ENCODE peak calls at places on chromosome 10, in eight cellular contexts. X, Y, Q, V, S, N, D and R are unnamed samples.

GRCh38 chr10:132706701-132707100 is 79.2 kb downstream of the NKX6-2 start:
- DNase-seq in X (no peak), Y (no peak), Q (no peak), V (no peak), S (no peak), N (peak), D (no peak), R (no peak)

GRCh38 chr10:124565565-124566221 is 104.1 kb downstream of the LHPP start:
- DNase-seq in X (peak), Y (no peak), Q (no peak), V (peak), S (no peak), N (no peak), D (no peak), R (no peak)

GRCh38 chr10:80477813-80478212 is 23.7 kb downstream of the TSPAN14 start:
- DNase-seq in X (no peak), Y (no peak), Q (peak), V (no peak), S (no peak), N (no peak), D (peak), R (no peak)

GRCh38 chr10:184911-185310 is 49.7 kb downstream of the ZMYND11 start:
- DNase-seq in X (no peak), Y (no peak), Q (peak), V (no peak), S (no peak), N (no peak), D (no peak), R (no peak)

GRCh38 chr10:117699436-117700075 is 157.0 kb downstream of the EMX2 start:
- DNase-seq in X (no peak), Y (no peak), Q (no peak), V (no peak), S (no peak), N (no peak), D (no peak), R (no peak)

GRCh38 chr10:23927926-23928325 is 281.0 kb upstream of the KIAA1217 start:
- DNase-seq in X (no peak), Y (no peak), Q (no peak), V (no peak), S (no peak), N (no peak), D (no peak), R (no peak)

GRCh38 chr10:23656735-23657134 is 217.9 kb downstream of the OTUD1 start:
- DNase-seq in X (peak), Y (no peak), Q (no peak), V (peak), S (no peak), N (no peak), D (no peak), R (no peak)

GRCh38 chr10:130018253-130018652 is 54.2 kb upstream of the EBF3 start:
- DNase-seq in X (no peak), Y (no peak), Q (peak), V (no peak), S (no peak), N (no peak), D (peak), R (no peak)

GRCh38 chr10:79246209-79246581 is 101.1 kb upstream of the PPIF start:
- DNase-seq in X (no peak), Y (peak), Q (no peak), V (no peak), S (peak), N (peak), D (no peak), R (no peak)

GRCh38 chr10:125521721-125522680 is 161.0 kb downstream of the TEX36 start:
- DNase-seq in X (peak), Y (no peak), Q (no peak), V (no peak), S (no peak), N (no peak), D (no peak), R (no peak)

GRCh38 chr10:70274643-70275042 is 9.2 kb downstream of the NPFFR1 start:
- DNase-seq in X (no peak), Y (no peak), Q (peak), V (no peak), S (peak), N (no peak), D (peak), R (peak)

GRCh38 chr10:68208424-68209042 is 23.4 kb downstream of the ATOH7 start:
- DNase-seq in X (peak), Y (no peak), Q (peak), V (peak), S (no peak), N (no peak), D (peak), R (peak)

GRCh38 chr10:18793951-18794350 is 134.7 kb downstream of the ARL5B start:
- DNase-seq in X (no peak), Y (no peak), Q (peak), V (peak), S (no peak), N (no peak), D (peak), R (no peak)

GRCh38 chr10:113273877-113274829 is 278.7 kb upstream of the HABP2 start:
- DNase-seq in X (no peak), Y (no peak), Q (peak), V (no peak), S (peak), N (peak), D (no peak), R (peak)

GRCh38 chr10:87659571-87660483 is at the start of gene PAPSS2:
- DNase-seq in X (peak), Y (peak), Q (peak), V (peak), S (peak), N (peak), D (peak), R (peak)

GRCh38 chr10:123212640-123213039 is 58.4 kb downstream of the BUB3 start:
- DNase-seq in X (no peak), Y (no peak), Q (no peak), V (no peak), S (no peak), N (no peak), D (no peak), R (no peak)

GRCh38 chr10:61896854-61897661 is 4.4 kb upstream of the ARID5B start:
- DNase-seq in X (peak), Y (no peak), Q (peak), V (peak), S (peak), N (peak), D (peak), R (no peak)

GRCh38 chr10:3413937-3414710 is 241.5 kb upstream of the PITRM1 start:
- DNase-seq in X (no peak), Y (no peak), Q (no peak), V (no peak), S (no peak), N (no peak), D (no peak), R (no peak)

GRCh38 chr10:123394382-123394781 is 240.2 kb downstream of the BUB3 start:
- DNase-seq in X (no peak), Y (no peak), Q (no peak), V (no peak), S (no peak), N (no peak), D (no peak), R (no peak)

GRCh38 chr10:132202070-132202970 is 15.6 kb downstream of the DPYSL4 start:
- DNase-seq in X (no peak), Y (no peak), Q (no peak), V (no peak), S (no peak), N (no peak), D (no peak), R (no peak)

GRCh38 chr10:31644931-31645633 is 283.5 kb downstream of the ARHGAP12 start:
- DNase-seq in X (no peak), Y (no peak), Q (peak), V (no peak), S (no peak), N (no peak), D (no peak), R (no peak)

GRCh38 chr10:87776328-87776727 is 41.7 kb downstream of the ATAD1 start:
- DNase-seq in X (no peak), Y (no peak), Q (no peak), V (no peak), S (no peak), N (no peak), D (no peak), R (no peak)

GRCh38 chr10:132368881-132369635 is 27.9 kb upstream of the PWWP2B start:
- DNase-seq in X (no peak), Y (no peak), Q (peak), V (no peak), S (no peak), N (no peak), D (peak), R (no peak)

GRCh38 chr10:15370741-15371701 is at the start of gene FAM171A1:
- DNase-seq in X (peak), Y (no peak), Q (peak), V (peak), S (peak), N (peak), D (no peak), R (no peak)

GRCh38 chr10:117374506-117375359 is 507 bp downstream of the PDZD8 start:
- DNase-seq in X (peak), Y (no peak), Q (peak), V (peak), S (peak), N (peak), D (no peak), R (no peak)

GRCh38 chr10:114526112-114526496 is 121.8 kb upstream of the AFAP1L2 start:
- DNase-seq in X (no peak), Y (no peak), Q (peak), V (no peak), S (no peak), N (no peak), D (peak), R (no peak)

GRCh38 chr10:29113251-29113945 is 175.5 kb upstream of the LYZL1 start:
- DNase-seq in X (no peak), Y (no peak), Q (no peak), V (peak), S (no peak), N (no peak), D (no peak), R (no peak)

GRCh38 chr10:89926736-89927135 is 225.3 kb downstream of the KIF20B start:
- DNase-seq in X (no peak), Y (no peak), Q (peak), V (no peak), S (no peak), N (no peak), D (no peak), R (no peak)

GRCh38 chr10:124367414-124367813 is 51.3 kb downstream of the OAT start:
- DNase-seq in X (no peak), Y (no peak), Q (no peak), V (no peak), S (no peak), N (no peak), D (no peak), R (no peak)

GRCh38 chr10:59895629-59896116 is 10.7 kb downstream of the CCDC6 start:
- DNase-seq in X (no peak), Y (no peak), Q (peak), V (no peak), S (no peak), N (no peak), D (no peak), R (no peak)

GRCh38 chr10:59896186-59896585 is 10.2 kb downstream of the CCDC6 start:
- DNase-seq in X (no peak), Y (no peak), Q (no peak), V (peak), S (no peak), N (no peak), D (no peak), R (no peak)

GRCh38 chr10:59900044-59900727 is 6.2 kb downstream of the CCDC6 start:
- DNase-seq in X (no peak), Y (no peak), Q (no peak), V (no peak), S (no peak), N (no peak), D (no peak), R (no peak)

GRCh38 chr10:59901481-59901880 is 4.9 kb downstream of the CCDC6 start:
- DNase-seq in X (no peak), Y (no peak), Q (no peak), V (no peak), S (no peak), N (no peak), D (no peak), R (no peak)

DNA sequence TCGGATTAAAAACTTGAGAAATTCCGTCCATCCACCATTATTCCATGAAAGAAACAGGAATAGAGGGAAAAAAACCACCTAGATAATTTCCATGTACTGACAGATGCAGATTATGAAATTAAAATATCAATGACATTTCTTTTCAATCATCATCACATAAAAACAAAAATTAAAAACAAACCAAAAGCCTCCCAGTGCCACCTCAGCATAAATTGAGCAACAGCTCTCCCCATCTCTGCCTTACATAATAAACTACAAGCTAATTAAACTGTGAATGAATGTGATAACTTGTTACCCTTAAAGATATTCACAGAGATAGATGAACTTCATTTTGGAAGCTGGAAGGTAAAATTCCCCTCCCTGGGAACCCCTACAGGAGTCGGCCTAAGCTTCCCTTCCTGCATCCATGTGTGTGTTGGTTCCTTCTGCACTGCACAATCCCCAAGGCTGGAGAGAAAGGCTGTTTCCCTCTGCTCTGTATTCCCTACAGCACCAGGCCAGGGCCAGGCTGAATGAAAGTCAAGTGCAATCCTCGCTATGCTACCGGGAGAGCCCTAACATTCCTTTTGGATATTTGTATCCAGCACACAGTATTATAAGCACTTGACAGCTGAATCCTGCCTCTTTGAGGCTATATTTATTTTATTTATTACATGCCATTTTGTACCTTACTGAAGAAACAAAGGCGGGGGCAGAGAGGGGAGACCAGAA is 8.1 kb downstream of the CCDC6 start:
- DNase-seq in X (no peak), Y (no peak), Q (no peak), V (peak), S (no peak), N (no peak), D (no peak), R (no peak)
- TF ChIP-seq CTCF in X (no peak), Y (no peak), Q (no peak), V (no peak), S (no peak), N (no peak), D (no peak), R (no peak)

DNA sequence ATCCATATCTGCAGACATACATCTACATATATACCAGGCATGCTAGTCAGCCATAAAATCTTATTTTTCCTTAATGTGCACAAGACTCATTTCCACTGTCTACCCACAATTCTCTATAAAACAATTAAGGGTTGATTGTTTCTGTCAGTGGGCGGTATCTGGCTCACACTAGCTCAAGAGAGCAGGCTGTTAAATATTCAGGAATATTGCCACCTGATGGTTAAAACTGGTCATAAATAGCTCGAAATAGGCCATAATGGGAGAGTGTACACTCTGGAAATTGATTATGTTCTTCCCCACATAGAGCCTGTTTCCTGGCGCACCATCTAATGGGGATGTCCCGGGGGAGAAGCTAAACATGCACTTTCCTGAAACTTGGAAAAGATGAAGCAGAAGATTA is 620.6 kb upstream of the ANKRD30A start:
- DNase-seq in X (no peak), Y (no peak), Q (no peak), V (no peak), S (no peak), N (no peak), D (no peak), R (no peak)
- TF ChIP-seq CTCF in X (no peak), Y (no peak), Q (no peak), V (peak), S (no peak), N (peak), D (no peak), R (no peak)

DNA sequence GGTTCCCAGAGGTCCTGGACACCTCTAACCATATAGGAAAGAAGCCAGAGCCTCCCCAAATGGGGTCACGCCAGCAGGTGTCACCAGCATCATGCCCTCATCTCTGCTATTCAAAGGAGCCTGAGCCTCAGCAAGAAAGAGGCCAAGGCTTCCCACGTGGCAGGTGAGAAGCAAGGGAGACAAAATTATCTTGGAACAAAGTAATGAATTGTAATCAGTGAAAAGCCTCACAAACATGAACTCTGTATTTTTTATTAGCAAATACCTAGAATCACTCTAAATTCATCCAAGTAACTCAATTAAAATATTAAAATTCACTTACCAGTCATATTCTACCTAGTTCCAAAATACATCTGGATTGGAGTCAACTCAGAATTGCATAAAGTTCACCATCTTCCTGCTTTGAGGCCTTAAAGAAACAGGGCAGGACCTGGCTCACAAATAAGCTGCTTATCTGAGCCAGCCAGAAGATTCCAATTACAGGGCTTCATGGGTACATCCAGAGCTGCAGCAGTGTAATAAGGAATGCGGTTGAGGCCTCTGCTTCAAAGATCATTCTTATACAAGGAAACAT is 68.7 kb downstream of the SGMS1 start:
- DNase-seq in X (no peak), Y (no peak), Q (peak), V (no peak), S (no peak), N (no peak), D (peak), R (peak)
- TF ChIP-seq CTCF in X (no peak), Y (no peak), Q (no peak), V (no peak), S (no peak), N (no peak), D (peak), R (no peak)

DNA sequence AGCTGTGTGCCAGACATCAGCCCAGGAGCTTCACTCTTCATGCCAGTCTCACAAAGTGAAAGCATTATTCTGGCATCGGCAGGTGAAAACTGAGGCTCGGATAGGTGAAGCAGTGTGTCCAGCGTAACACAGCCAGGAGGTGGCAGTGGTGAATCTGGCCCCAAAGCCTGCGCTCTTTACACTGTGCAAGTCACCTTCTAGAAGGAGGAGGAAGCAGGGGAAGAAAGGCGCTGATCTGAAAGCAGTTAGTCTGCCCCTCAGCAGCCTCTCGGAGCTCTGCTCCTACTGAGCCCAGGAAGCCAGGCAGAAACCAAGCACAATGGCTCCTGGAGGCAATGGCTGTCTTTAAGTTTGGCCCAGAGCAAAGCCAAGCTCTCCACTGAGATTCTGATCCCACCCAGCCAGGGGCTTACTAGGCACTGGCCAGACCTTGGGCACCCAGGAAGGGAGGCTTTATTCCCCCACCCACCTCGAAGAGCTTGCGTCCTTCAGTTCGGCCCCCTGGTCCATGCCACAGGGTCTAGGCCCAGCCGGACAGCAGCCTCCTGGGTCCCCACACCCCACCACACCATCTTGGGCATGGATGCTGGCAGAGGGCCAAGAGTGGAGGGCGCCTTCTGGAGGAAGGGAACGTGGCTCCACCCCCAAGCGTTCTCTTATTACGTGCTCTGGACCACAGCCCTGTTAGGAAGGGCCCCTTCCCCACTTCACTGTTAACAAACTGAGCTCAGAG is 104.5 kb downstream of the GRID1 start:
- DNase-seq in X (peak), Y (no peak), Q (no peak), V (no peak), S (no peak), N (no peak), D (no peak), R (no peak)
- TF ChIP-seq CTCF in X (no peak), Y (no peak), Q (no peak), V (no peak), S (no peak), N (peak), D (no peak), R (no peak)

GRCh38 chr10:30190831-30191552 is 131.6 kb upstream of the JCAD start:
- DNase-seq in X (no peak), Y (no peak), Q (no peak), V (no peak), S (no peak), N (no peak), D (no peak), R (no peak)

GRCh38 chr10:30189254-30189583 is 129.8 kb upstream of the JCAD start:
- DNase-seq in X (no peak), Y (no peak), Q (no peak), V (no peak), S (no peak), N (no peak), D (no peak), R (no peak)

GRCh38 chr10:30187010-30187409 is 127.6 kb upstream of the JCAD start:
- DNase-seq in X (no peak), Y (no peak), Q (no peak), V (no peak), S (no peak), N (no peak), D (no peak), R (no peak)

GRCh38 chr10:30188101-30188500 is 128.7 kb upstream of the JCAD start:
- DNase-seq in X (peak), Y (no peak), Q (no peak), V (no peak), S (no peak), N (no peak), D (peak), R (no peak)

GRCh38 chr10:30188567-30189253 is 129.3 kb upstream of the JCAD start:
- DNase-seq in X (peak), Y (no peak), Q (no peak), V (no peak), S (no peak), N (no peak), D (no peak), R (no peak)
- TF ChIP-seq CTCF in X (no peak), Y (no peak), Q (no peak), V (no peak), S (no peak), N (peak), D (no peak), R (no peak)

DNA sequence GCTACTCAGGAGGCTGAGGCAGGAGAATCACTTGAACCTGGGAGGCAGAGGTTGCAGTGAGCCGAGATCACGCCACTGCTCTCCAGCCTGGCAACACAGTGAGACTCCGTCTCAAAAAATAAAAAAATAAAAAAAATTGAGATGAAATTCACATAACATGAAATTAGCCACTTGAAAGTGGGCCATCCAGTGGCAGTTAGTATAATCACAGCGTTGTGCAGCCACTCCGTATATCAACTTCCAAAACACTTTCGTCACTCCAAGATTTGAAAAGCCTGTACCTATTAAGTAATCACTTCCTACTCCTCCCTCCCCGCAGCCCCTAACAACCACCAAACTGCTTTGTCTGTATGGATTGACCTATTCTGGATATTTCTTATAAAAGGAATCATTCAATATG is 20.7 kb upstream of the CACUL1 start:
- DNase-seq in X (no peak), Y (no peak), Q (no peak), V (no peak), S (no peak), N (no peak), D (no peak), R (no peak)
- TF ChIP-seq CTCF in X (peak), Y (no peak), Q (no peak), V (peak), S (no peak), N (no peak), D (no peak), R (no peak)